ENCODE peak calls at places on chromosome 11, in nine cellular contexts. L, S, V, N, X, W, F, C and B are unnamed samples.
A peak's percentile ranks its signal among the peaks of the same experiment; 100 is the strongest.

GRCh38 chr11:119706029-119706428 is 23.0 kb downstream of the NECTIN1 start:
- DNase-seq in W (no peak), V (no peak), X (no peak), L (no peak), F (peak; percentile 9), C (no peak), N (no peak), S (no peak), B (no peak)

GRCh38 chr11:105168457-105168856 is 28.9 kb upstream of the CARD18 start:
- DNase-seq in L (no peak), W (no peak), S (no peak), F (no peak), X (no peak), N (no peak), V (no peak), C (no peak), B (no peak)

GRCh38 chr11:63248966-63249365 is 5.6 kb upstream of the SLC22A25 start:
- DNase-seq in C (no peak), N (no peak), S (no peak), X (no peak), W (no peak), F (no peak), V (no peak), L (no peak), B (no peak)

GRCh38 chr11:23313001-23313400 is 452.7 kb upstream of the CCDC179 start:
- DNase-seq in N (no peak), L (no peak), V (no peak), X (no peak), W (no peak), S (no peak), C (no peak), F (no peak), B (no peak)

GRCh38 chr11:63698976-63699733 is 17.9 kb downstream of the RTN3 start:
- DNase-seq in F (no peak), X (no peak), V (no peak), W (no peak), C (no peak), L (no peak), S (no peak), N (peak; percentile 42), B (no peak)

GRCh38 chr11:12723410-12724297 is 49.4 kb downstream of the TEAD1 start:
- DNase-seq in N (peak; percentile 46), X (no peak), V (no peak), L (no peak), W (no peak), S (no peak), C (no peak), F (no peak), B (no peak)

GRCh38 chr11:131462622-131463021 is 92.2 kb downstream of the NTM start:
- DNase-seq in F (no peak), N (no peak), V (no peak), L (no peak), W (no peak), C (no peak), S (no peak), X (no peak), B (no peak)

GRCh38 chr11:5631426-5631825 is 6.6 kb downstream of the TRIM34 start:
- DNase-seq in F (no peak), X (no peak), W (no peak), C (no peak), V (no peak), L (no peak), S (no peak), N (no peak), B (no peak)

GRCh38 chr11:794766-795637 is 3.1 kb downstream of the SLC25A22 start:
- DNase-seq in V (no peak), S (no peak), F (no peak), C (peak; percentile 90), N (peak; percentile 66), L (no peak), W (no peak), X (no peak), B (no peak)

GRCh38 chr11:100863080-100863581 is 176.0 kb downstream of the ARHGAP42 start:
- DNase-seq in X (peak; percentile 85), S (no peak), F (no peak), C (no peak), L (no peak), V (peak; percentile 87), W (peak; percentile 11), N (no peak), B (no peak)

GRCh38 chr11:104570088-104570701 is 328.1 kb downstream of the CASP12 start:
- DNase-seq in N (no peak), X (no peak), W (no peak), L (no peak), S (no peak), C (no peak), V (no peak), F (no peak), B (no peak)

GRCh38 chr11:19698493-19699292 is 13.9 kb upstream of the NAV2 start:
- DNase-seq in C (no peak), F (no peak), X (no peak), L (no peak), W (no peak), N (no peak), V (peak; percentile 43), S (no peak), B (no peak)

GRCh38 chr11:118277312-118277711 is 13.2 kb upstream of the MPZL2 start:
- DNase-seq in X (no peak), W (no peak), C (no peak), F (no peak), N (no peak), S (no peak), L (peak; percentile 56), V (no peak), B (no peak)

GRCh38 chr11:110777765-110778164 is 65.5 kb upstream of the ARHGAP20 start:
- DNase-seq in V (no peak), F (no peak), S (no peak), N (peak; percentile 38), C (no peak), W (no peak), L (no peak), X (no peak), B (no peak)

GRCh38 chr11:20374746-20375305 is 11.3 kb downstream of the HTATIP2 start:
- DNase-seq in W (no peak), F (no peak), C (no peak), L (no peak), X (no peak), N (no peak), S (no peak), V (no peak), B (no peak)

GRCh38 chr11:27464155-27464759 is 8.3 kb downstream of the LGR4 start:
- DNase-seq in X (no peak), C (no peak), V (no peak), W (no peak), F (no peak), S (no peak), L (no peak), N (peak; percentile 29), B (no peak)

GRCh38 chr11:55106391-55106790 is 155.6 kb upstream of the TRIM48 start:
- DNase-seq in N (no peak), W (no peak), F (no peak), X (peak; percentile 1), L (no peak), C (no peak), V (no peak), S (no peak), B (no peak)
- H3K9me3 ChIP-seq in N (no peaks in the 10 kb centered on the region), W (no peaks in the 10 kb centered on the region), F (no peaks in the 10 kb centered on the region), X (no peaks in the 10 kb centered on the region), L (peaks cover 74% of the 10 kb centered on the region), C (no peaks in the 10 kb centered on the region), V (no peaks in the 10 kb centered on the region), S (no peaks in the 10 kb centered on the region), B (no peaks in the 10 kb centered on the region)

GRCh38 chr11:127524618-127525017 is 524.0 kb upstream of the KIRREL3 start:
- DNase-seq in F (no peak), C (peak; percentile 15), N (no peak), S (no peak), X (no peak), V (no peak), L (no peak), W (no peak), B (no peak)
- H3K9me3 ChIP-seq in F (no peaks in the 10 kb centered on the region), C (no peaks in the 10 kb centered on the region), N (no peaks in the 10 kb centered on the region), S (no peaks in the 10 kb centered on the region), X (no peaks in the 10 kb centered on the region), V (no peaks in the 10 kb centered on the region), L (no peaks in the 10 kb centered on the region), W (no peaks in the 10 kb centered on the region), B (no peaks in the 10 kb centered on the region)

GRCh38 chr11:125525303-125525702 is 29.2 kb upstream of the FEZ1 start:
- DNase-seq in V (no peak), L (no peak), S (no peak), X (no peak), N (no peak), C (no peak), W (no peak), F (no peak), B (no peak)
- H3K9me3 ChIP-seq in V (no peaks in the 10 kb centered on the region), L (peaks cover 23% of the 10 kb centered on the region), S (no peaks in the 10 kb centered on the region), X (no peaks in the 10 kb centered on the region), N (no peaks in the 10 kb centered on the region), C (no peaks in the 10 kb centered on the region), W (no peaks in the 10 kb centered on the region), F (no peaks in the 10 kb centered on the region), B (no peaks in the 10 kb centered on the region)

GRCh38 chr11:58742140-58742539 is 10.4 kb upstream of the GLYAT start:
- DNase-seq in V (no peak), C (no peak), X (no peak), W (no peak), N (no peak), F (no peak), L (no peak), S (no peak), B (no peak)

GRCh38 chr11:58741127-58741526 is 9.4 kb upstream of the GLYAT start:
- DNase-seq in S (no peak), F (no peak), V (no peak), N (no peak), W (no peak), L (no peak), X (no peak), C (no peak), B (no peak)

GRCh38 chr11:58745705-58746364 is 14.1 kb upstream of the GLYAT start:
- DNase-seq in N (no peak), C (no peak), F (no peak), X (no peak), V (no peak), S (no peak), W (no peak), L (no peak), B (no peak)

GRCh38 chr11:58744988-58745704 is 13.4 kb upstream of the GLYAT start:
- DNase-seq in S (no peak), L (no peak), W (no peak), C (no peak), N (no peak), F (no peak), V (no peak), X (no peak), B (no peak)

DNA sequence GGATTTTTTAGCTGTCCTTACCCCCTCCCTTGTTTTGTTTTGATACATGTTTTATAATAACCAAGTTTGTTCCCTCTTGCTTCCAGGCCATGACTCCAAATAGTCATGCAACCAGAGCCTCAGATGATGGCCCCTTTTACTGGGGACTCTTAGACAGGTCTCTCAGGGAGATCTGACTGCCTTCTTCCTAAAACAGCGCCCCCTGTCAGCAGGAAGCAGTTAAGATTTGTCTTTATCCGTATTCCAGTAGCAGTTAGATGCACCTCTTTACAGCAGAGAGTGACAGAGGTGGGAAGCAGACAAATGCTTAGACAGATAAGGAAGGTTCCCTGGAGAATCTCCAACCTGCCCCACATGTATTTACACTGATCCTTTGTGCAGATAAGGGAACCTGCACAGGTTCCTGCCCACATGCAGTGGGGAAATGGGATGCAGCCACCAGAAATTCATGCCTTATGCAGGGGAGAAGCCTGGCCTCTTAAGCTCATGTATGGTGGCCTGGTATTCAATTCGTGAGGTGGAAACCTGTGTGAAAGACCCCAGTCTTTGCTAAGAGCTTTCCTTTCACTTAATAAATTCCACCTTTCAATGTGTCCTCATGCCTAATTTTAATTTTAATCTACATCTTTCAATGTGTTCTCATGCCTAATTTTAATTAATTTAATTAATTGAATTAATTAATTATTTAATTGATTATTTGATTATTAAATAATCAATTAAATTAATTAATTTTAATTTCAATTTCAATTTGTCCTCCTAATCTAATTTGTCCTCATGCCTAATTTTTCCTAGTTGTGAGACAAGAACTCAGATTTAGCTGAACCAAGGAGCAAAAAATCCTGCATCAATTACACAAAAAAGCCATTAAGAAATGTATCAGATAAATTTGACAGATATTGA is 11.5 kb upstream of the GLYAT start:
- DNase-seq in V (no peak), N (no peak), X (peak; percentile 16), C (no peak), S (no peak), F (no peak), W (no peak), L (peak; percentile 48), B (no peak)
- H3K9me3 ChIP-seq in V (no peaks in the 10 kb centered on the region), N (no peaks in the 10 kb centered on the region), X (no peaks in the 10 kb centered on the region), C (no peaks in the 10 kb centered on the region), S (no peaks in the 10 kb centered on the region), F (no peaks in the 10 kb centered on the region), W (no peaks in the 10 kb centered on the region), L (peaks cover 86% of the 10 kb centered on the region), B (no peaks in the 10 kb centered on the region)